ENCODE peak calls at places on chromosome 18, in eight cellular contexts. Y, D, N, C, A, O, P and J are unnamed samples.

GRCh38 chr18:13436596-13436995 is 218.0 kb downstream of the LDLRAD4 start:
- DNase-seq in A (peak; percentile 60), C (no peak), N (no peak), P (no peak), D (no peak), Y (no peak), O (no peak), J (no peak)

GRCh38 chr18:13530879-13531387 is 195.4 kb downstream of the FAM210A start:
- DNase-seq in P (peak; percentile 84), D (peak; percentile 10), A (peak; percentile 88), C (no peak), O (peak; percentile 43), N (no peak), Y (peak; percentile 75), J (no peak)

GRCh38 chr18:79923896-79924585 is 27.4 kb downstream of the SLC66A2 start:
- DNase-seq in P (no peak), D (no peak), N (peak; percentile 6), A (peak; percentile 47), O (no peak), C (no peak), Y (no peak), J (no peak)

GRCh38 chr18:56799756-56800155 is 148.6 kb downstream of the WDR7 start:
- DNase-seq in Y (peak; percentile 5), P (peak; percentile 28), N (no peak), A (no peak), C (no peak), O (no peak), D (no peak), J (no peak)

GRCh38 chr18:31684279-31685096 is at the start of gene B4GALT6:
- DNase-seq in A (no peak), Y (peak; percentile 6), P (peak; percentile 33), O (peak; percentile 43), C (peak; percentile 49), D (peak; percentile 22), N (no peak), J (peak; percentile 61)

GRCh38 chr18:71797554-71797953 is 746.6 kb downstream of the CBLN2 start:
- DNase-seq in C (no peak), P (peak; percentile 43), Y (no peak), D (no peak), N (no peak), O (no peak), A (no peak), J (no peak)

GRCh38 chr18:61742555-61743429 is 150.0 kb downstream of the RNF152 start:
- DNase-seq in Y (no peak), D (no peak), O (no peak), C (no peak), P (peak; percentile 8), N (no peak), A (no peak), J (no peak)

GRCh38 chr18:5941869-5942268 is 46.5 kb upstream of the TMEM200C start:
- DNase-seq in C (no peak), A (no peak), P (no peak), D (no peak), Y (no peak), O (no peak), N (no peak), J (no peak)

GRCh38 chr18:67514901-67515540 is 1.5 kb downstream of the DSEL start:
- DNase-seq in C (no peak), A (no peak), P (peak; percentile 33), D (no peak), O (no peak), N (no peak), Y (no peak), J (no peak)

GRCh38 chr18:56148373-56148772 is 490.0 kb downstream of the TXNL1 start:
- DNase-seq in D (no peak), P (no peak), A (no peak), O (no peak), C (no peak), N (no peak), Y (peak; percentile 88), J (no peak)

GRCh38 chr18:26082475-26082874 is 7.9 kb downstream of the SS18 start:
- DNase-seq in Y (peak; percentile 25), C (no peak), D (no peak), O (no peak), N (no peak), P (peak; percentile 59), A (no peak), J (no peak)

GRCh38 chr18:23095463-23095862 is 39.8 kb upstream of the CABLES1 start:
- DNase-seq in O (no peak), Y (no peak), C (no peak), P (no peak), D (no peak), N (no peak), A (no peak), J (no peak)

GRCh38 chr18:47929681-47930085 is 776 bp downstream of the SMAD2 start:
- DNase-seq in D (no peak), Y (peak; percentile 39), C (no peak), A (no peak), N (no peak), P (peak; percentile 67), O (no peak), J (no peak)

GRCh38 chr18:54222922-54223567 is 1.4 kb downstream of the MBD2 start:
- DNase-seq in A (no peak), Y (no peak), N (no peak), C (no peak), D (peak; percentile 4), O (peak; percentile 23), P (no peak), J (no peak)

GRCh38 chr18:58615150-58616132 is 13.4 kb downstream of the ALPK2 start:
- DNase-seq in A (no peak), C (no peak), P (no peak), O (peak; percentile 20), Y (no peak), D (no peak), N (no peak), J (no peak)

GRCh38 chr18:24016643-24017042 is 2.1 kb downstream of the TTC39C start:
- DNase-seq in O (no peak), N (no peak), D (peak; percentile 34), P (no peak), A (no peak), C (no peak), Y (no peak), J (no peak)

GRCh38 chr18:23258566-23259265 is 123.4 kb downstream of the CABLES1 start:
- DNase-seq in D (no peak), P (no peak), N (no peak), O (no peak), C (no peak), A (no peak), Y (no peak), J (no peak)

GRCh38 chr18:67728364-67728763 is 211.8 kb upstream of the DSEL start:
- DNase-seq in O (no peak), P (no peak), C (no peak), N (no peak), A (no peak), Y (no peak), D (no peak), J (no peak)

GRCh38 chr18:55893948-55894347 is 306.0 kb upstream of the TCF4 start:
- DNase-seq in A (no peak), N (no peak), C (no peak), Y (no peak), D (no peak), P (no peak), O (no peak), J (no peak)

GRCh38 chr18:5059540-5060032 is 137.5 kb downstream of the AKAIN1 start:
- DNase-seq in D (no peak), P (no peak), C (no peak), N (no peak), A (no peak), Y (no peak), O (no peak), J (no peak)

GRCh38 chr18:61731693-61732376 is 161.0 kb downstream of the RNF152 start:
- DNase-seq in D (no peak), P (no peak), O (no peak), N (no peak), A (no peak), C (no peak), Y (peak; percentile 88), J (no peak)

GRCh38 chr18:8816805-8817204 is 111.4 kb downstream of the MTCL1 start:
- DNase-seq in O (no peak), A (no peak), C (no peak), Y (peak; percentile 81), P (peak; percentile 89), D (no peak), N (no peak), J (no peak)

GRCh38 chr18:12307251-12307736 is 747 bp upstream of the TUBB6 start:
- DNase-seq in N (no peak), O (peak; percentile 38), C (no peak), D (no peak), A (peak; percentile 86), Y (peak; percentile 79), P (peak; percentile 82), J (peak; percentile 25)

GRCh38 chr18:51028201-51028805 is 1.7 kb upstream of the SMAD4 start:
- DNase-seq in A (no peak), D (no peak), Y (peak; percentile 32), N (no peak), P (peak; percentile 36), O (peak; percentile 43), C (no peak), J (no peak)
- TF ChIP-seq CTCF in A (no peak), D (no peak), Y (no peak), N (no peak), P (no peak), O (no peak), C (no peak), J (no peak)

GRCh38 chr18:49461602-49461977 is 1.1 kb upstream of the DYM start:
- DNase-seq in D (no peak), C (no peak), A (no peak), N (no peak), P (no peak), O (no peak), Y (no peak), J (no peak)

GRCh38 chr18:49460958-49461601 is 635 bp upstream of the DYM start:
- DNase-seq in Y (peak; percentile 63), C (no peak), O (no peak), D (no peak), N (no peak), A (no peak), P (peak; percentile 70), J (no peak)

GRCh38 chr18:49467019-49467563 is 6.6 kb upstream of the DYM start:
- DNase-seq in C (no peak), Y (no peak), P (no peak), N (no peak), O (no peak), D (no peak), A (no peak), J (no peak)

GRCh38 chr18:49467599-49467998 is 7.2 kb upstream of the DYM start:
- DNase-seq in C (no peak), N (no peak), P (no peak), O (no peak), Y (no peak), A (no peak), D (no peak), J (no peak)

GRCh38 chr18:49464718-49465598 is 4.5 kb upstream of the DYM start:
- DNase-seq in C (no peak), A (no peak), D (no peak), N (no peak), P (peak; percentile 91), Y (no peak), O (no peak), J (no peak)
- TF ChIP-seq CTCF in C (no peak), A (no peak), D (no peak), N (no peak), P (no peak), Y (no peak), O (no peak), J (no peak)

GRCh38 chr18:69161383-69162028 is 239.2 kb upstream of the DOK6 start:
- DNase-seq in N (no peak), Y (peak; percentile 69), C (no peak), O (no peak), D (no peak), P (peak; percentile 72), A (no peak), J (no peak)
- TF ChIP-seq CTCF in N (no peak), Y (no peak), C (no peak), O (no peak), D (no peak), P (no peak), A (no peak), J (no peak)

GRCh38 chr18:3863593-3863992 is 413.6 kb downstream of the TGIF1 start:
- DNase-seq in C (no peak), D (no peak), N (no peak), P (no peak), O (no peak), Y (no peak), A (no peak), J (no peak)
- TF ChIP-seq CTCF in C (no peak), D (no peak), N (no peak), P (no peak), O (no peak), Y (no peak), A (no peak), J (no peak)